ENCODE peak calls at places on chromosomes 7 and 10, in six cellular contexts. F, A, I, X, M and H are unnamed samples.

GRCh38 chr7:36863901-36864701 is 139.8 kb upstream of the AOAH start:
- ATAC-seq in X (no peak), A (peak), F (no peak), I (no peak), M (no peak), H (no peak)

GRCh38 chr7:37333075-37333474 is 115.6 kb downstream of the ELMO1 start:
- ATAC-seq in I (no peak), F (no peak), M (no peak), X (no peak), A (no peak), H (peak)

GRCh38 chr7:16787141-16787540 is 17.7 kb downstream of the AGR2 start:
- ATAC-seq in I (no peak), X (no peak), A (no peak), F (no peak), M (no peak), H (no peak)

GRCh38 chr7:106206826-106207541 is 77.8 kb downstream of the NAMPT start:
- ATAC-seq in A (no peak), I (no peak), X (peak), M (no peak), F (no peak), H (no peak)

GRCh38 chr7:16803881-16804673 is 722 bp downstream of the AGR2 start:
- ATAC-seq in M (no peak), I (no peak), X (no peak), A (peak), F (no peak), H (no peak)

GRCh38 chr10:60465801-60466200 is 76.1 kb upstream of the ANK3 start:
- ATAC-seq in X (no peak), I (no peak), M (no peak), F (no peak), A (no peak), H (no peak)

GRCh38 chr10:53598914-53599313 is 826.3 kb upstream of the MBL2 start:
- ATAC-seq in A (no peak), M (no peak), X (no peak), F (no peak), I (no peak), H (no peak)

GRCh38 chr7:81684513-81685262 is 85.2 kb downstream of the HGF start:
- ATAC-seq in A (peak), I (peak), M (no peak), F (peak), X (peak), H (peak)

GRCh38 chr7:6234384-6234783 is 38.0 kb downstream of the CYTH3 start:
- ATAC-seq in F (no peak), I (no peak), M (no peak), X (peak), A (no peak), H (no peak)

GRCh38 chr7:106561657-106562411 is 99.1 kb downstream of the CCDC71L start:
- ATAC-seq in I (no peak), M (peak), F (no peak), X (peak), A (no peak), H (no peak)

GRCh38 chr7:144102041-144102440 is 7.3 kb upstream of the OR2A2 start:
- ATAC-seq in M (no peak), X (no peak), I (no peak), A (no peak), F (no peak), H (no peak)

GRCh38 chr10:105352827-105353226 is 711.7 kb downstream of the SORCS3 start:
- ATAC-seq in F (no peak), A (no peak), I (no peak), M (no peak), X (no peak), H (no peak)

GRCh38 chr10:71771204-71771603 is 2.1 kb downstream of the VSIR start:
- ATAC-seq in I (no peak), F (no peak), M (no peak), X (no peak), A (no peak), H (no peak)

GRCh38 chr10:44164256-44164956 is 220.5 kb downstream of the CXCL12 start:
- ATAC-seq in X (no peak), A (no peak), F (no peak), M (no peak), I (no peak), H (no peak)

GRCh38 chr7:28371846-28372245 is 40.5 kb upstream of the CREB5 start:
- ATAC-seq in X (no peak), I (no peak), M (no peak), F (no peak), A (no peak), H (no peak)

GRCh38 chr10:124708922-124709520 is 35.2 kb downstream of the FAM53B start:
- ATAC-seq in X (no peak), I (no peak), A (peak), M (no peak), F (no peak), H (no peak)

GRCh38 chr7:44128721-44129582 is 5.6 kb upstream of the POLD2 start:
- ATAC-seq in A (no peak), F (no peak), X (no peak), I (peak), M (no peak), H (no peak)

GRCh38 chr10:26567349-26567721 is 129.2 kb downstream of the APBB1IP start:
- ATAC-seq in F (no peak), X (no peak), M (no peak), A (no peak), I (no peak), H (no peak)

GRCh38 chr7:130897515-130898419 is 163.8 kb upstream of the KLF14 start:
- ATAC-seq in I (no peak), M (no peak), A (no peak), X (peak), F (peak), H (no peak)

GRCh38 chr10:43623351-43623750 is 17.1 kb downstream of the ZNF485 start:
- ATAC-seq in I (no peak), A (no peak), M (peak), X (no peak), F (no peak), H (no peak)

GRCh38 chr7:129434846-129435318 is 650 bp downstream of the STRIP2 start:
- ATAC-seq in M (peak), F (peak), A (peak), I (no peak), X (peak), H (no peak)

GRCh38 chr10:49519717-49520116 is 19.2 kb downstream of the ERCC6 start:
- ATAC-seq in F (no peak), A (no peak), X (peak), M (no peak), I (no peak), H (no peak)

GRCh38 chr7:45650404-45651055 is 76.4 kb downstream of the ADCY1 start:
- ATAC-seq in X (no peak), I (no peak), A (no peak), M (no peak), F (no peak), H (no peak)

GRCh38 chr10:119309423-119309770 is 102.0 kb downstream of the GRK5 start:
- ATAC-seq in X (peak), F (no peak), M (no peak), A (no peak), I (no peak), H (no peak)

GRCh38 chr7:87021285-87021684 is 38.2 kb downstream of the ELAPOR2 start:
- ATAC-seq in A (no peak), I (no peak), M (no peak), F (no peak), X (no peak), H (no peak)

GRCh38 chr7:79286181-79286580 is 167.3 kb downstream of the MAGI2 start:
- ATAC-seq in X (no peak), A (no peak), F (no peak), I (no peak), M (no peak), H (no peak)

GRCh38 chr10:101031796-101032636 is 982 bp downstream of the SFXN3 start:
- ATAC-seq in I (peak), M (no peak), A (peak), X (peak), F (peak), H (peak)

GRCh38 chr10:72126184-72126871 is 38.0 kb upstream of the SPOCK2 start:
- ATAC-seq in A (no peak), I (no peak), M (peak), X (peak), F (peak), H (no peak)

GRCh38 chr10:25056726-25057125 is 40.3 kb downstream of the THNSL1 start:
- ATAC-seq in I (no peak), M (no peak), X (no peak), A (no peak), F (no peak), H (no peak)

GRCh38 chr7:156816943-156817572 is 75.9 kb downstream of the LMBR1 start:
- ATAC-seq in A (no peak), F (peak), I (no peak), X (peak), M (peak), H (no peak)

GRCh38 chr7:69464035-69464434 is 134.2 kb upstream of the AUTS2 start:
- ATAC-seq in F (no peak), X (no peak), M (no peak), A (no peak), I (no peak), H (no peak)

GRCh38 chr10:23201837-23202236 is 9.7 kb downstream of the PTF1A start:
- ATAC-seq in M (no peak), I (no peak), A (no peak), F (no peak), X (no peak), H (no peak)

GRCh38 chr10:23204773-23205172 is 12.7 kb downstream of the PTF1A start:
- ATAC-seq in I (no peak), A (no peak), M (no peak), F (no peak), X (no peak), H (no peak)

GRCh38 chr10:23202736-23203135 is 10.6 kb downstream of the PTF1A start:
- ATAC-seq in F (no peak), A (no peak), I (no peak), X (no peak), M (no peak), H (no peak)

GRCh38 chr10:23200997-23201652 is 9.0 kb downstream of the PTF1A start:
- ATAC-seq in A (peak), X (no peak), F (no peak), M (no peak), I (no peak), H (no peak)

GRCh38 chr10:23203369-23204325 is 11.5 kb downstream of the PTF1A start:
- ATAC-seq in X (no peak), F (no peak), A (no peak), I (no peak), M (no peak), H (no peak)
- H3K4me3 ChIP-seq in X (no peak), F (no peak), A (no peak), I (no peak), M (no peak), H (no peak)

DNA sequence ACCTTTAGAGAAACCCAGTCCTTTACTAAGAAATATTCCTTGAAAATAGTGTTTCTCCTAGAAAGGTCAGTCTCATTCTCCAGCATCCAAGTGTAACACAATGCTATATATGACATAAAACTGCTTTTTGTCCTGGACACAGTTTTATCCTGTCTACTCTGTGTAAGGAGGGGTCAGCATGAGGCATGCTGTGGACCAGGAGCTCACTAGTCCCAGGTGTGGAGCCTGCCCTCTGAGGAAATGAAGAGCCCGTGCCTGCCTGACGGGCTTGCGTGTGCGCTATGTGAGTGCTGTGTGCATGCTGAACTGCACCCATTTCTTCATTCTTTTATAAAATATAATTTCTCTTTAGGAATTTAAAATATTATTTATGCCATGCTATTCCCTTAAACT is 182.8 kb upstream of the CDCA7L start:
- ATAC-seq in A (no peak), F (no peak), X (no peak), M (no peak), I (no peak), H (no peak)
- TF ChIP-seq POLR2AphosphoS5 in A (no peak), F (no peak), X (no peak), M (no peak), I (no peak), H (no peak)

DNA sequence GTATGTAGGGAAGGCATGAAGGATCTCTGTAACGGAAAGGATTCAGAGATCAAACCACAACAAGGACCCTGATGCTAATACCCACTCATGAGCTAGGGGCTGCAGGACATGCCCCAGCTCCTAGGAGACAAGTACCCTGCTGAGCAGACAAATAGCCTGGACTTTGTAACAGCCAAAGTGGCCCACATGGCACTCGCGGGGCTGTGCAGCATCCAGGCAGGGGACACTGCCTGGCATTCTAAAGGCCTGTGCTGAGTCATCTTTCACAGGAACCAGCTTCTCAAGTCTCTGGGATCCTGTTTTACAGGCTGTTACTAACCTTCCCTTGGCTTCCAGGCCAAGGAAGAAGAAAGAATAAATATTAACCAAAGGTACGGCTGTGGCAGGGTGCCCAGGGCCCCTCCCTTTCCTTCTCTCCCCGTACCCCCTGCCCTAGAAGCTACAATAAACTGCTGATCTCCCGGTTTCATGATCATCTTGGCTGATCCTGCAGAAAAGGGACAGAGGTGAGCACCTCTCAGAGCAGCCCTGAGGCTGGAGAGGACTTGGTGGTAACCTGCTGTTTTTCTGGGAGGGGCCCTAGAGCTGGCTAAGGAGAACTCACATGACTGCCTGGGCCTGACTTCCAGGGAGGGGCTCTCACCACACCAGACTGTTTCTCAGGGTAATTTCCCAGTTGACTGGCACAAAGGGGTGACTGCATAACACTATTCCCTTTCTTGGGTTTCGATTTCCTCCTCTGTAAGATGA is 4.2 kb upstream of the RPEL1 start:
- ATAC-seq in F (peak), A (peak), X (peak), I (peak), M (peak), H (no peak)
- TF ChIP-seq POLR2A in F (no peak), A (no peak), X (no peak), I (no peak), M (no peak), H (no peak)

GRCh38 chr10:103839867-103840746 is 15.3 kb downstream of the SH3PXD2A start:
- ATAC-seq in A (no peak), F (no peak), I (peak), X (no peak), M (no peak), H (no peak)
- H3K4me3 ChIP-seq in A (no peak), F (no peak), I (no peak), X (no peak), M (no peak), H (no peak)

DNA sequence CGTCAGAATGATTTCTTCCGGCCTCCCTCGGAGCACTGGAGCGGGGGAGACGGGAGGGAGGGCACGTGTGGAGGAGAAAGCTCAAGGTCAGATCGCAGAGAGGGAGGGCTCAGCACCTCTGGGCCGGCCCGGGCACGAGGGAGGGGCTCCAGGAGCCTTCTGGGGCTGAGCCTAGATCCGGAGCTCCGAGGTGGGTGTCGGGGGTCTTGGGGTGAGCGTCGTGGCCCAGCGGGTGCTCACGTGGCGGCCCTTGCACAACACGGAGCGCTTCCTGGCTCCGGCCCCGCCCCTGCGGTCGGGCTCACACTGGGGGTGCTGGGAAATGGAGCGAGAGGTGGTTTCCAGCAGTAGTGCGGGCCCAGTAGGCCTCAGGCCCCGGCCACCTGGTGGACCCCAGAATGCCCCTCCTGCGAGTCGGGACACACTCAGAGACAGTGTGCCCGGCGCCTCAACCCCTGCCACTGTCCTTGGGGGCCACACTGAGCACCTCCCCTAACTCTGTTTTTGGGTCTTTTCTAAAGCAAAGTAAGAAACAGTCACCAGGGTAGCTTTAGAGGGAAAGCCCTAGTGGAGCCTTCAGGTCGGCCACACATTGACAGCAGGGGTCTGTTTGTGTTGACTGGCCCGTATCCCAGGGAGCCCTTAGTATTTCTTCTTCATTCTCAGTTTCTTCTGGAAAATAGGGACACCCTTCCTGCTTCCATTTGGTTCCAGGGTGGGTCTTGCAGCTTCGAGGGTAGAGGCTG is 798 bp downstream of the PPIF start:
- ATAC-seq in X (peak), A (peak), M (peak), I (peak), F (peak), H (peak)
- TF ChIP-seq POLR2AphosphoS5 in X (peak), A (no peak), M (peak), I (peak), F (no peak), H (peak)

GRCh38 chr10:67883710-67884312 is 645 bp upstream of the SIRT1 start:
- ATAC-seq in F (peak), A (peak), M (no peak), X (no peak), I (no peak), H (no peak)

GRCh38 chr10:67884313-67884841 is at the start of gene SIRT1:
- ATAC-seq in M (peak), I (peak), X (peak), A (peak), F (peak), H (peak)

GRCh38 chr10:67884842-67885680 is 605 bp downstream of the SIRT1 start:
- ATAC-seq in X (peak), A (peak), M (peak), I (peak), F (peak), H (peak)
- TF ChIP-seq POLR2A in X (peak), A (no peak), M (no peak), I (no peak), F (no peak), H (peak)